ENCODE peak calls at places on chromosome X, in four cellular contexts. One of them, this sample, is unnamed.
A peak's percentile ranks its signal among the peaks of the same experiment; 100 is the strongest.

GRCh38 chrX:106897259-106897658 is 5.9 kb downstream of the RIPPLY1 start:
- DNase-seq in H9: no peak
- DNase-seq in neuronal stem cell: no peak
- DNase-seq in IMR-90: peak; percentile 63
- DNase-seq in this sample: no peak

GRCh38 chrX:817759-818158 is 187.2 kb downstream of the SHOX start:
- DNase-seq in H9: no peak
- DNase-seq in IMR-90: no peak
- DNase-seq in neuronal stem cell: no peak
- DNase-seq in this sample: no peak

GRCh38 chrX:15471016-15471415 is 22.1 kb downstream of the PIR start:
- DNase-seq in IMR-90: peak; percentile 65
- DNase-seq in neuronal stem cell: no peak
- DNase-seq in H9: peak; percentile 72
- DNase-seq in this sample: peak; percentile 79

GRCh38 chrX:140467211-140467610 is 37.7 kb downstream of the SOX3 start:
- DNase-seq in H9: no peak
- DNase-seq in IMR-90: no peak
- DNase-seq in neuronal stem cell: no peak
- DNase-seq in this sample: no peak

GRCh38 chrX:98480606-98481005 is 1596.9 kb downstream of the RPA4 start:
- DNase-seq in H9: no peak
- DNase-seq in IMR-90: no peak
- DNase-seq in neuronal stem cell: no peak
- DNase-seq in this sample: no peak

GRCh38 chrX:46953597-46953996 is 41.4 kb downstream of the JADE3 start:
- DNase-seq in IMR-90: no peak
- DNase-seq in H9: peak; percentile 28
- DNase-seq in neuronal stem cell: peak; percentile 57
- DNase-seq in this sample: peak; percentile 14

GRCh38 chrX:28581522-28581921 is 5.7 kb upstream of the IL1RAPL1 start:
- DNase-seq in H9: no peak
- DNase-seq in neuronal stem cell: no peak
- DNase-seq in IMR-90: no peak
- DNase-seq in this sample: no peak

GRCh38 chrX:13899607-13900006 is 82.7 kb upstream of the GPM6B start:
- DNase-seq in H9: no peak
- DNase-seq in neuronal stem cell: no peak
- DNase-seq in IMR-90: peak; percentile 97
- DNase-seq in this sample: peak; percentile 30

GRCh38 chrX:154855256-154855655 is 20.8 kb upstream of the SMIM9 start:
- DNase-seq in H9: no peak
- DNase-seq in neuronal stem cell: no peak
- DNase-seq in IMR-90: no peak
- DNase-seq in this sample: no peak

GRCh38 chrX:79169484-79169883 is 25.0 kb downstream of the GPR174 start:
- DNase-seq in neuronal stem cell: no peak
- DNase-seq in IMR-90: no peak
- DNase-seq in H9: no peak
- DNase-seq in this sample: no peak

GRCh38 chrX:19624754-19625153 is 109.4 kb upstream of the MAP3K15 start:
- DNase-seq in neuronal stem cell: no peak
- DNase-seq in IMR-90: peak; percentile 15
- DNase-seq in H9: no peak
- DNase-seq in this sample: peak; percentile 49

GRCh38 chrX:136858007-136858756 is 22.3 kb downstream of the RBMX start:
- DNase-seq in H9: no peak
- DNase-seq in neuronal stem cell: no peak
- DNase-seq in IMR-90: no peak
- DNase-seq in this sample: no peak

GRCh38 chrX:103376118-103376978 is at the start of gene BEX3:
- DNase-seq in IMR-90: peak; percentile 59
- DNase-seq in neuronal stem cell: no peak
- DNase-seq in H9: peak; percentile 93
- DNase-seq in this sample: peak; percentile 65
- H3K14ac ChIP-seq in IMR-90: peak within 1 kb of the TSS; percentile 67
- H3K14ac ChIP-seq in neuronal stem cell: no peak within 1 kb of the TSS
- H3K14ac ChIP-seq in H9: peak within 1 kb of the TSS; percentile 98
- H3K14ac ChIP-seq in this sample: peak within 1 kb of the TSS; percentile 79

GRCh38 chrX:72041901-72042859 is 89.5 kb downstream of the RTL5 start:
- DNase-seq in IMR-90: peak; percentile 38
- DNase-seq in neuronal stem cell: no peak
- DNase-seq in H9: no peak
- DNase-seq in this sample: peak; percentile 41
- H3K14ac ChIP-seq in IMR-90: no peak overlapping the region
- H3K14ac ChIP-seq in neuronal stem cell: no peak overlapping the region
- H3K14ac ChIP-seq in H9: no peak overlapping the region
- H3K14ac ChIP-seq in this sample: no peak overlapping the region

GRCh38 chrX:11103006-11103405 is 8.1 kb upstream of the HCCS start:
- DNase-seq in IMR-90: no peak
- DNase-seq in H9: no peak
- DNase-seq in neuronal stem cell: no peak
- DNase-seq in this sample: peak; percentile 8

GRCh38 chrX:11103751-11104150 is 7.4 kb upstream of the HCCS start:
- DNase-seq in IMR-90: no peak
- DNase-seq in neuronal stem cell: no peak
- DNase-seq in H9: no peak
- DNase-seq in this sample: no peak

GRCh38 chrX:11097920-11098319 is 13.2 kb upstream of the HCCS start:
- DNase-seq in IMR-90: no peak
- DNase-seq in H9: no peak
- DNase-seq in neuronal stem cell: no peak
- DNase-seq in this sample: no peak

GRCh38 chrX:11099465-11099864 is 11.7 kb upstream of the HCCS start:
- DNase-seq in H9: no peak
- DNase-seq in neuronal stem cell: no peak
- DNase-seq in IMR-90: no peak
- DNase-seq in this sample: no peak

DNA sequence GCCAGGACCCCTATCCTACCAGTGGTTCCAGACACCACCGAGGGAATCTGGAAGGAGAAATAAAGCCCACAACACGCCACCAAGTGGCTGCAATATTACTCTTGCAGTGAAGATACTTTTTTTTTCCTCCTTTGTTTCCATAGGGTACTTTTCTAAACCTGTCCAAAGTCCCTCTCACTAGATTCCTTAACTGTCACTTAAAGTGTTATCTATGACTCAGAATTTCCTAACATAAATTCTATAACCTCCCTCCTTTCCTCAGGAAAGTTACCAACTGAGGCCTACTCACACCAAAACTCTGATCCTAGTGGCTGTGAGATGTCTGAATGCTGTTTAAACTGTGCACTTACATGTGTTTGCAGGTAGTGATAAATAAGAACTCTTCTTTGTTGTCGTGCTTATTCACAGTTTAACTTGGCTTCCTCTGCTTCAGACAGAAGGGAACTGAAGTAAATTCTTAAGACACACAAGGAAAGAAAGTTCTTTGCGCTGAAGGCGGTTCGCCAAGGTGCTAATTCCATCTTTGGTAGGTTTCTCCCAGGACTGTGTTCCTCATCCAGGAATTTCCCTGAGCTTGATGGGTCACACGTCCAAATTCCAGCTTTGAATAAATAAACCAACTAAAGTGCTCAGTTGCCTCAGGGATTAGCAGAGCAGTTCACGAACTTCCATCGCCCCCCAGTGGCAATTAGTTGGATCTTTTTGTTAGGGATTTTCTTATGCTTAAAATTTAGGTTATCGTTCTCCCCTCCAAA is 10.7 kb upstream of the HCCS start:
- DNase-seq in H9: peak; percentile 30
- DNase-seq in IMR-90: peak; percentile 80
- DNase-seq in neuronal stem cell: peak; percentile 31
- DNase-seq in this sample: peak; percentile 75
- H3K14ac ChIP-seq in H9: no peak overlapping the region
- H3K14ac ChIP-seq in IMR-90: peak overlapping the region; percentile 20
- H3K14ac ChIP-seq in neuronal stem cell: no peak overlapping the region
- H3K14ac ChIP-seq in this sample: no peak overlapping the region

DNA sequence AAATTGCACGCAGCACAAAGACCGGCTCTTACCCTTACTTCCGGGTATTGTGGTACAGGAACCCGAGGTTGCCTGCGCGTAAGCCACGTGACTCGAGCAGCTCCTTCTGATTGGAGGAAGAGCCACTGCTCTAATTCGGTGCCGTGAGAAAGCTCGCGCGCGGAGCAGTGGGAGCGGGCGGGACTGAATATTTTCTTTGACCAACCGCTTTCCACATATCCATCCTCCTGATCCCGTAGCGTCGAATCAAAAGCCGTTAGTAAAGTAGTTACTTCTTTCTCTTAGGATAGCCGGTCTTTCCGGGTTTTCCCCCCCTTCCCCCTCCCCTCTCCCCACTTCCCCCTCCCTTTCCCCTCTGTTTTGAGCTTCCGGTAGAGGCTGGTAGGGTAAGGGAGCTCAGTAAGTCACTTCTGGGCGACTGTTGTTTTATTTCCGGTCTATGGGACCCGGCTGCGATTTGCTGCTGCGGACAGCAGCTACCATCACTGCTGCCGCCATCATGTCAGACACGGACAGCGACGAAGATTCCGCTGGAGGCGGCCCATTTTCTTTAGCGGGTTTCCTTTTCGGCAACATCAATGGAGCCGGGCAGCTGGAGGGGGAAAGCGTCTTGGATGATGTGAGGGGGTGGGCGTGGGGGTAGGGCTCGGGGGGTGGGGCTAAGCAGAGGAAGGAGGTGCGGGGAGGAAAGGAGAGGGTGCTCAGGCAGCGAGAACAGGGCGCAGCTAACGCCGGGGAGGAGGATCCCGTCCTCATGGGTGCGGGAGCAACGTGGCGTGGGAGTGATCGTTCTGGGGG is at the start of gene TAF1:
- DNase-seq in IMR-90: peak; percentile 97
- DNase-seq in neuronal stem cell: peak; percentile 86
- DNase-seq in H9: peak; percentile 94
- DNase-seq in this sample: peak; percentile 98
- H3K14ac ChIP-seq in IMR-90: peak within 1 kb of the TSS; percentile 96
- H3K14ac ChIP-seq in neuronal stem cell: no peak within 1 kb of the TSS
- H3K14ac ChIP-seq in H9: peak within 1 kb of the TSS; percentile 90
- H3K14ac ChIP-seq in this sample: no peak within 1 kb of the TSS

This sample was measured in mesenchymal stem cell.